ENCODE peak calls at places on chromosomes 11 and 22, in six cellular contexts. R, J, H, Y, W and K are unnamed samples.

GRCh38 chr22:40385041-40385782 is 14.8 kb downstream of the SGSM3 start:
- DNase-seq in R (no peak), J (no peak), H (no peak), Y (no peak), W (peak), K (peak)

GRCh38 chr11:48109046-48109666 is 107.5 kb upstream of the OR4B1 start:
- DNase-seq in R (no peak), J (peak), H (no peak), Y (no peak), W (peak), K (peak)

GRCh38 chr11:113351061-113351460 is 36.5 kb upstream of the ANKK1 start:
- DNase-seq in R (no peak), J (no peak), H (no peak), Y (no peak), W (no peak), K (no peak)

GRCh38 chr11:46330887-46331652 is 16.2 kb upstream of the DGKZ start:
- DNase-seq in R (no peak), J (no peak), H (no peak), Y (no peak), W (peak), K (peak)

GRCh38 chr22:45726081-45726480 is 54.4 kb downstream of the ATXN10 start:
- DNase-seq in R (no peak), J (no peak), H (no peak), Y (no peak), W (no peak), K (no peak)

GRCh38 chr22:42271906-42272305 is 1.5 kb upstream of the TCF20 start:
- DNase-seq in R (no peak), J (no peak), H (no peak), Y (no peak), W (no peak), K (no peak)

GRCh38 chr11:69356703-69357457 is 62.9 kb downstream of the MYEOV start:
- DNase-seq in R (no peak), J (no peak), H (no peak), Y (no peak), W (no peak), K (no peak)

GRCh38 chr22:19788661-19789225 is 28.2 kb downstream of the TBX1 start:
- DNase-seq in R (no peak), J (no peak), H (no peak), Y (peak), W (no peak), K (no peak)

GRCh38 chr22:37559901-37560681 is at the start of gene CDC42EP1:
- DNase-seq in R (peak), J (peak), H (peak), Y (peak), W (no peak), K (no peak)

GRCh38 chr11:130478881-130479280 is 30.4 kb downstream of the ADAMTS15 start:
- DNase-seq in R (no peak), J (no peak), H (peak), Y (no peak), W (no peak), K (no peak)

GRCh38 chr11:120912504-120912903 is 111.4 kb upstream of the TBCEL start:
- DNase-seq in R (no peak), J (peak), H (no peak), Y (no peak), W (no peak), K (peak)

GRCh38 chr11:106585061-106585460 is 433.2 kb downstream of the GUCY1A2 start:
- DNase-seq in R (no peak), J (peak), H (peak), Y (no peak), W (no peak), K (peak)

GRCh38 chr22:45905924-45906865 is 70.8 kb downstream of the WNT7B start:
- DNase-seq in R (no peak), J (no peak), H (no peak), Y (no peak), W (no peak), K (no peak)

GRCh38 chr11:26730711-26731460 is 9.0 kb upstream of the SLC5A12 start:
- DNase-seq in R (peak), J (no peak), H (no peak), Y (no peak), W (no peak), K (no peak)

GRCh38 chr11:26734706-26735105 is 12.8 kb upstream of the SLC5A12 start:
- DNase-seq in R (no peak), J (no peak), H (no peak), Y (no peak), W (no peak), K (no peak)
- H3K4me3 ChIP-seq in R (no peak), J (no peak), H (no peak), Y (no peak), W (no peak), K (no peak)

DNA sequence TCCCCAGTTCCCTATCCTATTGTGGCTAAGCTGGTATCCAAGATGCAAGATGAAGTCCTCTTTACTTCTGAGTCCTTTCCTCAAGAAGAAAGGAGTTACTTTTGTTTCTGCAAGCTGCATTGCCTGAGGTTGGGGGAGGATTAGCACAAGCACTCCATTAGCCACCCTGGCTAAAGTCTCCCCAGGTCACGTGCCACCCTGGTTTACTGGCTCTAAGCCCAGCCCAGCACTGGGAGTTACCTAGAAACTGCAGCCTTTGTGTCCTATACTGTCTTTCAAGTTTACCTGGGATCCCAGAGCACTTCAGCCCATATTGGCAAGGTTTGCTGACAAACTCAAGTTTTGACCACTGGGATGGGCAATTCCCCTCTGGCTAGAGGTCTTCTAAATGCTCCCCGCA is 78.4 kb upstream of the DBX1 start:
- DNase-seq in R (no peak), J (no peak), H (no peak), Y (peak), W (no peak), K (no peak)
- H3K4me3 ChIP-seq in R (no peak), J (no peak), H (no peak), Y (no peak), W (no peak), K (no peak)

GRCh38 chr11:1167751-1168231 is 10.0 kb downstream of the MUC5AC start:
- DNase-seq in R (no peak), J (no peak), H (no peak), Y (peak), W (no peak), K (no peak)
- H3K4me3 ChIP-seq in R (no peak), J (no peak), H (no peak), Y (no peak), W (no peak), K (no peak)

GRCh38 chr11:95256204-95256819 is 25.3 kb upstream of the SESN3 start:
- DNase-seq in R (no peak), J (no peak), H (no peak), Y (no peak), W (peak), K (peak)
- H3K4me3 ChIP-seq in R (no peak), J (no peak), H (no peak), Y (no peak), W (no peak), K (no peak)

GRCh38 chr22:36252754-36253522 is at the start of gene APOL1:
- DNase-seq in R (no peak), J (peak), H (no peak), Y (peak), W (peak), K (peak)
- H3K4me3 ChIP-seq in R (peak), J (peak), H (no peak), Y (peak), W (peak), K (peak)

GRCh38 chr11:27717801-27718229 is 17.6 kb upstream of the BDNF start:
- DNase-seq in R (no peak), J (peak), H (no peak), Y (no peak), W (no peak), K (no peak)

GRCh38 chr11:27716850-27717249 is 16.6 kb upstream of the BDNF start:
- DNase-seq in R (no peak), J (no peak), H (no peak), Y (no peak), W (no peak), K (no peak)

GRCh38 chr11:27718346-27718852 is 18.1 kb upstream of the BDNF start:
- DNase-seq in R (peak), J (peak), H (peak), Y (no peak), W (no peak), K (no peak)

GRCh38 chr11:27716216-27716615 is 16.0 kb upstream of the BDNF start:
- DNase-seq in R (no peak), J (no peak), H (no peak), Y (no peak), W (no peak), K (no peak)

DNA sequence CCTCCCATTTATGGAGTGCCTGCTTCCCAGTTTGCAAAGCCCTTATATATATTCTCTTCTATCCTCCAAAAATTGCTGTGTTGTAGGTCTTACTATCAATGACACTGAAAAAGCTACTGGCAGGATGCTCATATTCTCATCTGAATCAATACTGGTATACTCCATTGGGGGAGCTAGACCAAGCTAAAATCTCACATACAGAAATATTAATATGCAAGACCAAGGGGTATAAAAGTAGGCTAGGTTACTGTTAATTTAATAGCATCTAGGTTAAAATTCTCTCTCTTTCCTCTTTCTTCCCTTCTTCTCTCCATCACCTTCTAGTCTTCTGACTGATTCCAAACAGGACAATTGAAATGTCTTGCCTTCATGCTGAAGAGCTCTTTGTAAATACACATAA is 17.1 kb upstream of the BDNF start:
- DNase-seq in R (no peak), J (peak), H (no peak), Y (no peak), W (no peak), K (no peak)
- H3K4me3 ChIP-seq in R (no peak), J (peak), H (no peak), Y (no peak), W (no peak), K (no peak)

GRCh38 chr11:74341926-74342325 is 30.5 kb upstream of the P4HA3 start:
- DNase-seq in R (no peak), J (no peak), H (no peak), Y (no peak), W (no peak), K (no peak)

GRCh38 chr11:74347381-74347780 is 35.9 kb upstream of the P4HA3 start:
- DNase-seq in R (no peak), J (no peak), H (no peak), Y (no peak), W (no peak), K (no peak)

GRCh38 chr11:74339619-74340018 is 28.2 kb upstream of the P4HA3 start:
- DNase-seq in R (no peak), J (no peak), H (no peak), Y (no peak), W (no peak), K (no peak)

DNA sequence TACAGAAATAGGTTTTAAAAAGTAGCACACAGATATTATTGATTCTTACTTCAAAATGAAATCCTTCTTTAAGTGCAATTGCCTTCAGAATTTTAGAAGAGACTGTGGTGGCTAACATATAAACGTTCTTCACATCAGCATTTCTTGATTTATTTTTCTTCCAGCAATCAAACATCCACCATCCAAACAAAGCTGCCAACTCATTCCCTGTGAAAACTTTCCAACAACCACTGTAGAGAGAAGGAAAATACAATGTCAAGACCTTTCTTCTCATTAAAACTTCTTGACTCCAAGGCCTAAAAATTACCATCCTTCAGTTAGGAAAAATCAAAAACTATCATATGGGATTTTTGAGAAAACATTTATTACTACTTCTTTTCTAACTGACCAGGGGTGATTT is 34.0 kb upstream of the P4HA3 start:
- DNase-seq in R (no peak), J (no peak), H (no peak), Y (no peak), W (no peak), K (no peak)
- H3K4me3 ChIP-seq in R (no peak), J (no peak), H (no peak), Y (no peak), W (no peak), K (no peak)